ENCODE peak calls at places on chromosomes 7 and 10, in eight cellular contexts. One of them, this sample, is unnamed.

GRCh38 chr10:86258940-86259339 is 107.7 kb downstream of the GRID1 start:
- DNase-seq in GDM1: no peak
- DNase-seq in activated T-cell treated with anti-CD3 and anti-CD28 coated beads, Interleukin-2, amount 50 U/mL, for 4 hours: no peak
- DNase-seq in activated CD4-positive, CD25-positive, alpha-beta regulatory T cell: no peak
- DNase-seq in heart right ventricle: no peak
- DNase-seq in AG10803: no peak
- DNase-seq in NB4: no peak
- DNase-seq in epithelial cell of esophagus: no peak
- DNase-seq in this sample: no peak

GRCh38 chr10:3886191-3886590 is 101.2 kb upstream of the KLF6 start:
- DNase-seq in activated CD4-positive, CD25-positive, alpha-beta regulatory T cell: no peak
- DNase-seq in GDM1: no peak
- DNase-seq in activated T-cell treated with anti-CD3 and anti-CD28 coated beads, Interleukin-2, amount 50 U/mL, for 4 hours: no peak
- DNase-seq in heart right ventricle: peak
- DNase-seq in AG10803: peak
- DNase-seq in NB4: no peak
- DNase-seq in epithelial cell of esophagus: no peak
- DNase-seq in this sample: no peak

GRCh38 chr7:42426163-42426562 is 189.2 kb upstream of the GLI3 start:
- DNase-seq in heart right ventricle: no peak
- DNase-seq in activated CD4-positive, CD25-positive, alpha-beta regulatory T cell: no peak
- DNase-seq in AG10803: no peak
- DNase-seq in GDM1: no peak
- DNase-seq in activated T-cell treated with anti-CD3 and anti-CD28 coated beads, Interleukin-2, amount 50 U/mL, for 4 hours: no peak
- DNase-seq in epithelial cell of esophagus: peak
- DNase-seq in NB4: peak
- DNase-seq in this sample: no peak

GRCh38 chr7:142385528-142386340 is 127.9 kb upstream of the PRSS58 start:
- DNase-seq in epithelial cell of esophagus: peak
- DNase-seq in heart right ventricle: peak
- DNase-seq in NB4: peak
- DNase-seq in activated CD4-positive, CD25-positive, alpha-beta regulatory T cell: no peak
- DNase-seq in GDM1: peak
- DNase-seq in activated T-cell treated with anti-CD3 and anti-CD28 coated beads, Interleukin-2, amount 50 U/mL, for 4 hours: no peak
- DNase-seq in AG10803: peak
- DNase-seq in this sample: peak

GRCh38 chr7:44541028-44541869 is at the start of gene NPC1L1:
- DNase-seq in AG10803: no peak
- DNase-seq in epithelial cell of esophagus: no peak
- DNase-seq in activated CD4-positive, CD25-positive, alpha-beta regulatory T cell: no peak
- DNase-seq in heart right ventricle: no peak
- DNase-seq in activated T-cell treated with anti-CD3 and anti-CD28 coated beads, Interleukin-2, amount 50 U/mL, for 4 hours: no peak
- DNase-seq in GDM1: no peak
- DNase-seq in NB4: no peak
- DNase-seq in this sample: no peak

GRCh38 chr7:24381919-24382505 is 98.0 kb downstream of the NPY start:
- DNase-seq in heart right ventricle: no peak
- DNase-seq in epithelial cell of esophagus: peak
- DNase-seq in activated T-cell treated with anti-CD3 and anti-CD28 coated beads, Interleukin-2, amount 50 U/mL, for 4 hours: no peak
- DNase-seq in NB4: peak
- DNase-seq in GDM1: no peak
- DNase-seq in activated CD4-positive, CD25-positive, alpha-beta regulatory T cell: no peak
- DNase-seq in AG10803: peak
- DNase-seq in this sample: peak

GRCh38 chr10:3136763-3137611 is 35.6 kb downstream of the PITRM1 start:
- DNase-seq in epithelial cell of esophagus: no peak
- DNase-seq in activated T-cell treated with anti-CD3 and anti-CD28 coated beads, Interleukin-2, amount 50 U/mL, for 4 hours: no peak
- DNase-seq in GDM1: no peak
- DNase-seq in heart right ventricle: peak
- DNase-seq in AG10803: peak
- DNase-seq in activated CD4-positive, CD25-positive, alpha-beta regulatory T cell: no peak
- DNase-seq in NB4: no peak
- DNase-seq in this sample: peak

GRCh38 chr7:35596061-35596460 is 98.9 kb downstream of the HERPUD2 start:
- DNase-seq in activated T-cell treated with anti-CD3 and anti-CD28 coated beads, Interleukin-2, amount 50 U/mL, for 4 hours: no peak
- DNase-seq in activated CD4-positive, CD25-positive, alpha-beta regulatory T cell: no peak
- DNase-seq in epithelial cell of esophagus: peak
- DNase-seq in GDM1: no peak
- DNase-seq in AG10803: peak
- DNase-seq in heart right ventricle: no peak
- DNase-seq in NB4: peak
- DNase-seq in this sample: peak

GRCh38 chr10:59896186-59896585 is 10.2 kb downstream of the CCDC6 start:
- DNase-seq in NB4: no peak
- DNase-seq in activated CD4-positive, CD25-positive, alpha-beta regulatory T cell: no peak
- DNase-seq in heart right ventricle: peak
- DNase-seq in GDM1: no peak
- DNase-seq in activated T-cell treated with anti-CD3 and anti-CD28 coated beads, Interleukin-2, amount 50 U/mL, for 4 hours: no peak
- DNase-seq in AG10803: no peak
- DNase-seq in epithelial cell of esophagus: no peak
- DNase-seq in this sample: no peak

GRCh38 chr7:117041007-117041406 is 87.7 kb downstream of the ST7 start:
- DNase-seq in NB4: no peak
- DNase-seq in GDM1: no peak
- DNase-seq in heart right ventricle: no peak
- DNase-seq in activated CD4-positive, CD25-positive, alpha-beta regulatory T cell: no peak
- DNase-seq in activated T-cell treated with anti-CD3 and anti-CD28 coated beads, Interleukin-2, amount 50 U/mL, for 4 hours: no peak
- DNase-seq in AG10803: peak
- DNase-seq in epithelial cell of esophagus: no peak
- DNase-seq in this sample: peak

This sample was measured in EL.